ENCODE peak calls at places on chromosomes 11 and 22, in eight cellular contexts. F is thoracic aorta; G is GM23248; T is fibroblast of lung; W is CD8-positive, alpha-beta T cell; Q is foreskin keratinocyte; Z is right atrium auricular region; J is lower lobe of right lung. N is an unnamed sample.

GRCh38 chr22:34111210-34111824 is 191.0 kb upstream of the LARGE1 start:
- DNase-seq in G (peak; percentile 59), Z (peak; percentile 59), T (peak; percentile 3), J (no peak), W (no peak), F (no peak), Q (no peak), N (no peak)

GRCh38 chr11:32893947-32894827 is 1.6 kb downstream of the QSER1 start:
- DNase-seq in T (peak; percentile 81), F (no peak), W (no peak), G (peak; percentile 89), Q (peak; percentile 79), Z (peak; percentile 61), J (no peak), N (peak; percentile 20)

GRCh38 chr11:73317373-73317772 is 9.3 kb downstream of the ARHGEF17 start:
- DNase-seq in G (no peak), J (peak; percentile 77), W (no peak), Z (no peak), T (no peak), F (peak; percentile 76), Q (no peak), N (no peak)

GRCh38 chr11:65553301-65554001 is 4.7 kb downstream of the LTBP3 start:
- DNase-seq in Z (no peak), G (no peak), J (no peak), T (no peak), F (no peak), W (peak; percentile 62), Q (no peak), N (no peak)

GRCh38 chr11:12393691-12394090 is 16.3 kb downstream of the PARVA start:
- DNase-seq in W (no peak), T (no peak), Q (no peak), G (peak; percentile 53), J (no peak), F (no peak), Z (no peak), N (no peak)

GRCh38 chr11:56950510-56950909 is 38.2 kb upstream of the OR5AK2 start:
- DNase-seq in W (no peak), T (no peak), J (no peak), Q (no peak), G (peak; percentile 30), Z (no peak), F (no peak), N (no peak)

GRCh38 chr11:44095506-44096359 is at the start of gene EXT2:
- DNase-seq in J (peak; percentile 94), Q (peak; percentile 45), T (peak; percentile 82), G (peak; percentile 91), F (peak; percentile 30), W (peak; percentile 80), Z (peak; percentile 85), N (peak; percentile 12)

GRCh38 chr11:8288824-8289223 is 25.1 kb upstream of the LMO1 start:
- DNase-seq in Q (no peak), W (no peak), Z (peak; percentile 50), F (no peak), G (no peak), T (no peak), J (no peak), N (no peak)

GRCh38 chr11:15053201-15053685 is 20.1 kb upstream of the CALCB start:
- DNase-seq in F (no peak), J (no peak), Z (no peak), W (no peak), G (peak; percentile 68), T (peak; percentile 66), Q (peak; percentile 55), N (peak; percentile 60)

GRCh38 chr22:36541831-36542391 is 12.9 kb upstream of the EIF3D start:
- DNase-seq in G (peak; percentile 96), T (peak; percentile 70), Q (peak; percentile 86), Z (no peak), W (no peak), J (no peak), F (no peak), N (peak; percentile 91)
- H3K27ac ChIP-seq in G (peak overlapping the region; percentile 80), T (peak overlapping the region; percentile 64), Q (peak overlapping the region; percentile 75), Z (no peak overlapping the region), W (no peak overlapping the region), J (no peak overlapping the region), F (no peak overlapping the region), N (peak overlapping the region; percentile 92)

GRCh38 chr11:116190206-116190605 is 582.6 kb downstream of the BUD13 start:
- DNase-seq in F (no peak), G (no peak), Q (no peak), W (no peak), T (no peak), J (no peak), Z (no peak), N (no peak)

GRCh38 chr11:116190861-116191260 is 581.9 kb downstream of the BUD13 start:
- DNase-seq in G (no peak), F (no peak), Z (no peak), Q (no peak), J (no peak), T (no peak), W (no peak), N (no peak)

GRCh38 chr11:116194156-116194904 is 578.5 kb downstream of the BUD13 start:
- DNase-seq in W (no peak), Z (no peak), F (no peak), J (no peak), G (no peak), T (no peak), Q (no peak), N (no peak)

GRCh38 chr11:116192509-116193206 is 580.1 kb downstream of the BUD13 start:
- DNase-seq in Z (no peak), F (no peak), W (no peak), T (no peak), G (no peak), Q (no peak), J (no peak), N (no peak)

GRCh38 chr11:116193321-116194114 is 579.3 kb downstream of the BUD13 start:
- DNase-seq in Z (no peak), W (no peak), T (peak; percentile 53), J (peak; percentile 86), F (no peak), G (peak; percentile 46), Q (peak; percentile 4), N (no peak)
- H3K27ac ChIP-seq in Z (peak overlapping the region; percentile 11), W (no peak overlapping the region), T (no peak overlapping the region), J (peak overlapping the region; percentile 79), F (no peak overlapping the region), G (no peak overlapping the region), Q (no peak overlapping the region), N (no peak overlapping the region)

GRCh38 chr11:101346591-101346990 is 217.0 kb upstream of the PGR start:
- DNase-seq in T (peak; percentile 47), Z (no peak), F (no peak), G (peak; percentile 37), J (no peak), W (no peak), Q (peak; percentile 8), N (no peak)
- H3K27ac ChIP-seq in T (no peak overlapping the region), Z (no peak overlapping the region), F (no peak overlapping the region), G (no peak overlapping the region), J (no peak overlapping the region), W (no peak overlapping the region), Q (no peak overlapping the region), N (no peak overlapping the region)

GRCh38 chr22:49657275-49657973 is 170.2 kb downstream of the BRD1 start:
- DNase-seq in J (peak; percentile 84), W (peak; percentile 62), T (no peak), G (no peak), Z (peak; percentile 71), F (no peak), Q (no peak), N (no peak)
- H3K27ac ChIP-seq in J (peak overlapping the region; percentile 83), W (no peak overlapping the region), T (no peak overlapping the region), G (no peak overlapping the region), Z (peak overlapping the region; percentile 70), F (no peak overlapping the region), Q (no peak overlapping the region), N (no peak overlapping the region)

GRCh38 chr22:31235076-31235475 is 23.0 kb downstream of the LIMK2 start:
- DNase-seq in Z (no peak), Q (no peak), G (no peak), J (no peak), F (no peak), W (no peak), T (no peak), N (no peak)
- H3K27ac ChIP-seq in Z (no peak overlapping the region), Q (no peak overlapping the region), G (no peak overlapping the region), J (peak overlapping the region; percentile 55), F (no peak overlapping the region), W (no peak overlapping the region), T (no peak overlapping the region), N (no peak overlapping the region)

GRCh38 chr11:75337195-75337654 is 14.2 kb downstream of the ARRB1 start:
- DNase-seq in Q (no peak), G (peak; percentile 74), F (no peak), W (no peak), J (peak; percentile 61), T (no peak), Z (peak; percentile 82), N (no peak)

GRCh38 chr11:75333022-75333806 is 18.2 kb downstream of the ARRB1 start:
- DNase-seq in F (no peak), T (no peak), J (no peak), Q (no peak), W (no peak), G (no peak), Z (no peak), N (no peak)

GRCh38 chr11:75334402-75334891 is 17.0 kb downstream of the ARRB1 start:
- DNase-seq in J (no peak), W (no peak), F (no peak), Q (no peak), T (no peak), G (no peak), Z (no peak), N (no peak)

GRCh38 chr11:75334976-75335375 is 16.5 kb downstream of the ARRB1 start:
- DNase-seq in W (no peak), Z (no peak), F (no peak), T (no peak), J (no peak), Q (no peak), G (no peak), N (no peak)

DNA sequence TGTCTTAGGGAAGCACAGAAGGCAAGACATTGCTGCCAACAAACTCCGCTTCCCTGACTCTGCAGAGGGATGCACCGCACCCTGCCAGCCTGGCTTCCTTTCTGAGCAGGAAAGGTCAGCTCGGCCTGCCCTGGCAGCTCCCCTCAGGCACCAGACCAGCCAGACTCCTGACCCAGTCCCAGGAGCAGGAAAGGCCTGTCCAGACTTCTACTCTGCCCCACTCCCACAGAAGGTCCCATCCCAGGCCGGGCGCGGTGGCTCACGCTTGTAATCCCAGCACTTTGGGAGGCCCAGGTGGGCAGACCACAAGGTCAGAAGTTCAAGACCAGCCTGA is 17.7 kb downstream of the ARRB1 start:
- DNase-seq in J (no peak), F (no peak), Z (no peak), G (no peak), T (no peak), W (no peak), Q (no peak), N (no peak)
- H3K27ac ChIP-seq in J (peak overlapping the region; percentile 28), F (no peak overlapping the region), Z (no peak overlapping the region), G (no peak overlapping the region), T (no peak overlapping the region), W (no peak overlapping the region), Q (no peak overlapping the region), N (no peak overlapping the region)

GRCh38 chr22:50251472-50252054 is 498 bp upstream of the HDAC10 start:
- DNase-seq in J (no peak), Q (no peak), T (no peak), G (no peak), Z (no peak), W (no peak), F (no peak), N (no peak)
- H3K27ac ChIP-seq in J (peak overlapping the region; percentile 79), Q (no peak overlapping the region), T (no peak overlapping the region), G (no peak overlapping the region), Z (peak overlapping the region; percentile 54), W (no peak overlapping the region), F (peak overlapping the region; percentile 47), N (peak overlapping the region; percentile 32)

N was measured in epithelial cell of prostate.